ENCODE peak calls at places on chromosome 2, in six cellular contexts. One of them, this sample, is unnamed.

GRCh38 chr2:58155160-58155778 is 85.9 kb downstream of the FANCL start:
- DNase-seq in astrocyte of the hippocampus: no peak
- DNase-seq in sciatic nerve: no peak
- DNase-seq in effector CD4-positive, alpha-beta T cell: no peak
- DNase-seq in stimulated activated CD4-positive, alpha-beta T cell treated with anti-CD3 and anti-CD28 coated beads, Interleukin-4, amount 100 ng/mL, for 24 hours: no peak
- DNase-seq in cerebellar cortex: no peak
- DNase-seq in this sample: no peak

GRCh38 chr2:126586321-126586720 is 69.6 kb upstream of the GYPC start:
- DNase-seq in sciatic nerve: no peak
- DNase-seq in astrocyte of the hippocampus: no peak
- DNase-seq in effector CD4-positive, alpha-beta T cell: no peak
- DNase-seq in cerebellar cortex: no peak
- DNase-seq in stimulated activated CD4-positive, alpha-beta T cell treated with anti-CD3 and anti-CD28 coated beads, Interleukin-4, amount 100 ng/mL, for 24 hours: no peak
- DNase-seq in this sample: no peak

GRCh38 chr2:48529676-48530032 is 300 bp upstream of the STON1 start:
- DNase-seq in sciatic nerve: no peak
- DNase-seq in effector CD4-positive, alpha-beta T cell: no peak
- DNase-seq in stimulated activated CD4-positive, alpha-beta T cell treated with anti-CD3 and anti-CD28 coated beads, Interleukin-4, amount 100 ng/mL, for 24 hours: peak
- DNase-seq in astrocyte of the hippocampus: no peak
- DNase-seq in cerebellar cortex: no peak
- DNase-seq in this sample: peak

GRCh38 chr2:236369606-236370005 is 105.4 kb upstream of the ASB18 start:
- DNase-seq in effector CD4-positive, alpha-beta T cell: no peak
- DNase-seq in astrocyte of the hippocampus: peak
- DNase-seq in cerebellar cortex: no peak
- DNase-seq in stimulated activated CD4-positive, alpha-beta T cell treated with anti-CD3 and anti-CD28 coated beads, Interleukin-4, amount 100 ng/mL, for 24 hours: no peak
- DNase-seq in sciatic nerve: no peak
- DNase-seq in this sample: no peak

GRCh38 chr2:168816369-168816768 is 13.9 kb downstream of the NOSTRIN start:
- DNase-seq in stimulated activated CD4-positive, alpha-beta T cell treated with anti-CD3 and anti-CD28 coated beads, Interleukin-4, amount 100 ng/mL, for 24 hours: no peak
- DNase-seq in astrocyte of the hippocampus: peak
- DNase-seq in cerebellar cortex: no peak
- DNase-seq in effector CD4-positive, alpha-beta T cell: no peak
- DNase-seq in sciatic nerve: no peak
- DNase-seq in this sample: no peak

GRCh38 chr2:200377774-200378336 is 71.4 kb downstream of the SPATS2L start:
- DNase-seq in stimulated activated CD4-positive, alpha-beta T cell treated with anti-CD3 and anti-CD28 coated beads, Interleukin-4, amount 100 ng/mL, for 24 hours: no peak
- DNase-seq in astrocyte of the hippocampus: no peak
- DNase-seq in cerebellar cortex: no peak
- DNase-seq in sciatic nerve: no peak
- DNase-seq in effector CD4-positive, alpha-beta T cell: no peak
- DNase-seq in this sample: no peak

GRCh38 chr2:172513935-172514586 is 41.8 kb upstream of the PDK1 start:
- DNase-seq in stimulated activated CD4-positive, alpha-beta T cell treated with anti-CD3 and anti-CD28 coated beads, Interleukin-4, amount 100 ng/mL, for 24 hours: no peak
- DNase-seq in sciatic nerve: no peak
- DNase-seq in astrocyte of the hippocampus: no peak
- DNase-seq in cerebellar cortex: peak
- DNase-seq in effector CD4-positive, alpha-beta T cell: no peak
- DNase-seq in this sample: no peak

GRCh38 chr2:234462218-234462992 is 34.5 kb downstream of the ARL4C start:
- DNase-seq in astrocyte of the hippocampus: no peak
- DNase-seq in sciatic nerve: no peak
- DNase-seq in stimulated activated CD4-positive, alpha-beta T cell treated with anti-CD3 and anti-CD28 coated beads, Interleukin-4, amount 100 ng/mL, for 24 hours: no peak
- DNase-seq in cerebellar cortex: no peak
- DNase-seq in effector CD4-positive, alpha-beta T cell: no peak
- DNase-seq in this sample: no peak

GRCh38 chr2:215528555-215528954 is 92.7 kb upstream of the FN1 start:
- DNase-seq in sciatic nerve: no peak
- DNase-seq in stimulated activated CD4-positive, alpha-beta T cell treated with anti-CD3 and anti-CD28 coated beads, Interleukin-4, amount 100 ng/mL, for 24 hours: no peak
- DNase-seq in cerebellar cortex: no peak
- DNase-seq in astrocyte of the hippocampus: peak
- DNase-seq in effector CD4-positive, alpha-beta T cell: no peak
- DNase-seq in this sample: no peak

GRCh38 chr2:144183744-144184143 is 336.2 kb downstream of the ZEB2 start:
- DNase-seq in cerebellar cortex: no peak
- DNase-seq in effector CD4-positive, alpha-beta T cell: peak
- DNase-seq in astrocyte of the hippocampus: no peak
- DNase-seq in stimulated activated CD4-positive, alpha-beta T cell treated with anti-CD3 and anti-CD28 coated beads, Interleukin-4, amount 100 ng/mL, for 24 hours: peak
- DNase-seq in sciatic nerve: no peak
- DNase-seq in this sample: no peak

GRCh38 chr2:97718051-97718882 is 4.9 kb downstream of the ZAP70 start:
- DNase-seq in stimulated activated CD4-positive, alpha-beta T cell treated with anti-CD3 and anti-CD28 coated beads, Interleukin-4, amount 100 ng/mL, for 24 hours: peak
- DNase-seq in effector CD4-positive, alpha-beta T cell: peak
- DNase-seq in cerebellar cortex: no peak
- DNase-seq in sciatic nerve: no peak
- DNase-seq in astrocyte of the hippocampus: no peak
- DNase-seq in this sample: no peak

GRCh38 chr2:27100036-27100435 is 13.5 kb downstream of the KHK start:
- DNase-seq in stimulated activated CD4-positive, alpha-beta T cell treated with anti-CD3 and anti-CD28 coated beads, Interleukin-4, amount 100 ng/mL, for 24 hours: no peak
- DNase-seq in sciatic nerve: no peak
- DNase-seq in cerebellar cortex: no peak
- DNase-seq in effector CD4-positive, alpha-beta T cell: no peak
- DNase-seq in astrocyte of the hippocampus: no peak
- DNase-seq in this sample: no peak

GRCh38 chr2:168246483-168247340 is 683 bp downstream of the STK39 start:
- DNase-seq in stimulated activated CD4-positive, alpha-beta T cell treated with anti-CD3 and anti-CD28 coated beads, Interleukin-4, amount 100 ng/mL, for 24 hours: peak
- DNase-seq in cerebellar cortex: peak
- DNase-seq in effector CD4-positive, alpha-beta T cell: peak
- DNase-seq in astrocyte of the hippocampus: peak
- DNase-seq in sciatic nerve: peak
- DNase-seq in this sample: peak

GRCh38 chr2:218997730-218998129 is 4.5 kb upstream of the CRYBA2 start:
- DNase-seq in stimulated activated CD4-positive, alpha-beta T cell treated with anti-CD3 and anti-CD28 coated beads, Interleukin-4, amount 100 ng/mL, for 24 hours: no peak
- DNase-seq in effector CD4-positive, alpha-beta T cell: no peak
- DNase-seq in cerebellar cortex: no peak
- DNase-seq in sciatic nerve: no peak
- DNase-seq in astrocyte of the hippocampus: no peak
- DNase-seq in this sample: no peak

GRCh38 chr2:97724073-97724410 is 10.7 kb downstream of the ZAP70 start:
- DNase-seq in sciatic nerve: no peak
- DNase-seq in astrocyte of the hippocampus: no peak
- DNase-seq in effector CD4-positive, alpha-beta T cell: no peak
- DNase-seq in stimulated activated CD4-positive, alpha-beta T cell treated with anti-CD3 and anti-CD28 coated beads, Interleukin-4, amount 100 ng/mL, for 24 hours: no peak
- DNase-seq in cerebellar cortex: no peak
- DNase-seq in this sample: no peak

This sample was measured in WERI-Rb-1.